ENCODE peak calls at places on chromosomes 11 and 22, in ten cellular contexts. T is tibial artery; I is epithelial cell of esophagus; S is CD4-positive, CD25-positive, alpha-beta regulatory T cell; E is H54; G is cardiac fibroblast; J is AG04450; Y is caudate nucleus; C is stimulated activated CD8-positive, alpha-beta memory T cell treated with anti-CD3 and anti-CD28 coated beads, Interleukin-4, amount 100 ng/mL, for 24 hours; W is KBM-7. Q is an unnamed sample.

GRCh38 chr11:69430566-69430965 is 50.9 kb upstream of the LINC01488 start:
- DNase-seq in J (no peak), C (no peak), W (no peak), G (no peak), E (no peak), T (no peak), S (no peak), I (no peak), Y (no peak), Q (no peak)

GRCh38 chr22:19579880-19580279 is 55.7 kb upstream of the CLDN5 start:
- DNase-seq in Y (no peak), C (no peak), S (no peak), E (no peak), I (no peak), W (peak; percentile 7), J (no peak), G (peak; percentile 17), T (no peak), Q (no peak)

GRCh38 chr11:16876840-16877239 is 137.4 kb downstream of the PLEKHA7 start:
- DNase-seq in W (no peak), I (peak; percentile 10), J (no peak), T (no peak), Y (no peak), G (no peak), S (no peak), C (no peak), E (no peak), Q (no peak)

GRCh38 chr11:4713241-4713640 is 8.7 kb downstream of the MMP26 start:
- DNase-seq in W (no peak), T (no peak), S (no peak), G (no peak), J (no peak), E (no peak), Y (no peak), C (no peak), I (peak; percentile 7), Q (no peak)

GRCh38 chr11:119722281-119722794 is 6.7 kb downstream of the NECTIN1 start:
- DNase-seq in I (no peak), C (no peak), G (no peak), E (no peak), S (no peak), J (no peak), W (no peak), Y (no peak), T (no peak), Q (no peak)

GRCh38 chr11:45300715-45301114 is 14.6 kb upstream of the SYT13 start:
- DNase-seq in Y (no peak), E (no peak), T (no peak), C (no peak), G (no peak), S (no peak), I (no peak), W (no peak), J (no peak), Q (no peak)

GRCh38 chr11:26741036-26741435 is 19.2 kb upstream of the SLC5A12 start:
- DNase-seq in J (no peak), E (no peak), W (no peak), S (no peak), I (no peak), G (peak; percentile 38), Y (no peak), C (no peak), T (no peak), Q (peak; percentile 75)

GRCh38 chr11:96073536-96073935 is 149.6 kb upstream of the MTMR2 start:
- DNase-seq in E (no peak), Y (no peak), W (no peak), C (no peak), G (no peak), S (no peak), T (no peak), I (no peak), J (no peak), Q (no peak)

GRCh38 chr22:42202669-42203068 is 67.8 kb downstream of the TCF20 start:
- DNase-seq in W (no peak), C (peak; percentile 54), Y (no peak), T (no peak), S (peak; percentile 10), J (peak; percentile 21), I (no peak), E (no peak), G (peak; percentile 15), Q (peak; percentile 78)

GRCh38 chr22:37995460-37995859 is 11.1 kb upstream of the SOX10 start:
- DNase-seq in I (no peak), T (no peak), S (no peak), C (no peak), E (no peak), J (no peak), W (no peak), G (no peak), Y (no peak), Q (no peak)

GRCh38 chr11:17386331-17387084 is 2.0 kb downstream of the KCNJ11 start:
- DNase-seq in E (peak; percentile 57), Y (no peak), C (peak; percentile 25), T (peak; percentile 87), I (peak; percentile 63), G (peak; percentile 61), J (no peak), S (no peak), W (peak; percentile 80), Q (peak; percentile 73)

GRCh38 chr22:25979968-25980367 is 189.3 kb upstream of the SEZ6L start:
- DNase-seq in C (no peak), J (no peak), S (no peak), E (no peak), I (no peak), G (no peak), Y (no peak), T (no peak), W (no peak), Q (no peak)

GRCh38 chr11:104275992-104276391 is 112.0 kb upstream of the PDGFD start:
- DNase-seq in C (no peak), S (no peak), I (peak; percentile 90), W (peak; percentile 21), E (no peak), G (peak; percentile 23), J (no peak), Y (no peak), T (no peak), Q (peak; percentile 36)

GRCh38 chr11:98307827-98308491 is 712.8 kb upstream of the CNTN5 start:
- DNase-seq in G (peak; percentile 2), S (no peak), C (no peak), W (no peak), Y (no peak), T (no peak), J (no peak), E (no peak), I (no peak), Q (peak; percentile 13)

GRCh38 chr22:19887251-19887985 is 32.7 kb upstream of the GNB1L start:
- DNase-seq in I (no peak), W (no peak), Y (no peak), J (no peak), T (no peak), E (no peak), S (no peak), G (no peak), C (no peak), Q (no peak)

GRCh38 chr11:111081021-111081511 is 164.5 kb upstream of the POU2AF2 start:
- DNase-seq in J (no peak), G (peak; percentile 15), T (no peak), I (no peak), E (no peak), C (no peak), Y (no peak), W (no peak), S (no peak), Q (peak; percentile 35)

GRCh38 chr11:45603930-45604682 is 61.3 kb downstream of the CHST1 start:
- DNase-seq in T (no peak), J (no peak), C (no peak), I (no peak), W (no peak), Y (no peak), S (no peak), E (no peak), G (peak; percentile 5), Q (no peak)

GRCh38 chr22:37223965-37224551 is 11.8 kb upstream of the SSTR3 start:
- DNase-seq in S (no peak), I (no peak), E (no peak), G (no peak), T (no peak), J (no peak), C (no peak), W (no peak), Y (no peak), Q (no peak)

GRCh38 chr11:6022954-6023353 is 7.6 kb downstream of the OR56A1 start:
- DNase-seq in S (no peak), W (peak; percentile 54), I (peak; percentile 64), C (no peak), J (no peak), G (peak; percentile 73), Y (no peak), E (no peak), T (no peak), Q (peak; percentile 58)

GRCh38 chr11:72773696-72774095 is 20.2 kb downstream of the STARD10 start:
- DNase-seq in W (no peak), G (no peak), E (no peak), T (no peak), J (no peak), Y (no peak), I (no peak), S (no peak), C (no peak), Q (peak; percentile 61)

GRCh38 chr11:12767577-12767976 is 93.4 kb downstream of the TEAD1 start:
- DNase-seq in E (no peak), T (no peak), C (no peak), I (no peak), W (no peak), G (no peak), Y (no peak), S (no peak), J (no peak), Q (no peak)

GRCh38 chr11:88569342-88569741 is 231.8 kb upstream of the CTSC start:
- DNase-seq in Y (no peak), T (no peak), G (peak; percentile 5), W (no peak), E (no peak), C (no peak), J (no peak), S (no peak), I (peak; percentile 17), Q (peak; percentile 2)

GRCh38 chr11:14075118-14075601 is 112.6 kb downstream of the SPON1 start:
- DNase-seq in I (peak; percentile 58), G (no peak), W (no peak), T (no peak), J (no peak), C (peak; percentile 27), S (peak; percentile 9), E (no peak), Y (no peak), Q (no peak)

GRCh38 chr22:25658641-25659040 is 83.3 kb upstream of the MYO18B start:
- DNase-seq in J (no peak), S (no peak), I (no peak), W (no peak), E (no peak), Y (no peak), G (peak; percentile 37), T (no peak), C (no peak), Q (no peak)

GRCh38 chr11:1740786-1741530 is 9.4 kb downstream of the IFITM10 start:
- DNase-seq in I (no peak), T (peak; percentile 59), W (no peak), Y (no peak), G (no peak), C (no peak), S (no peak), E (no peak), J (no peak), Q (no peak)

GRCh38 chr11:3021125-3021524 is 29.0 kb upstream of the NAP1L4 start:
- DNase-seq in J (no peak), I (peak; percentile 69), G (peak; percentile 42), C (no peak), W (peak; percentile 23), Y (no peak), S (peak; percentile 21), T (no peak), E (no peak), Q (peak; percentile 72)

GRCh38 chr11:75896843-75897419 is 81.9 kb downstream of the UVRAG start:
- DNase-seq in J (peak; percentile 7), T (no peak), S (no peak), E (peak; percentile 10), G (peak; percentile 65), C (no peak), W (peak; percentile 76), I (peak; percentile 44), Y (no peak), Q (peak; percentile 66)

GRCh38 chr11:125939081-125939521 is 6.7 kb upstream of the VSIG10L2 start:
- DNase-seq in Y (no peak), E (no peak), W (no peak), J (no peak), C (no peak), G (peak; percentile 60), S (no peak), T (peak; percentile 42), I (no peak), Q (no peak)

Q was measured in choroid plexus epithelial cell.